ENCODE peak calls at places on chromosomes 13 and 19, in six cellular contexts. L, K, T, I, R and D are unnamed samples. For H3K4me1, the result is how much of the 10 kb centered on the place peaks cover.

GRCh38 chr13:94707400-94708021 is 4.8 kb downstream of the SOX21 start:
- DNase-seq in I (no peak), R (no peak), T (no peak), L (no peak), K (peak), D (no peak)

GRCh38 chr19:39223703-39224279 is 19.7 kb upstream of the SYCN start:
- DNase-seq in K (peak), L (no peak), I (peak), T (peak), R (peak), D (peak)

GRCh38 chr13:43204591-43204990 is 181.2 kb downstream of the DNAJC15 start:
- DNase-seq in K (no peak), L (no peak), R (no peak), T (peak), I (no peak), D (no peak)

GRCh38 chr13:93554514-93554913 is 327.9 kb downstream of the GPC6 start:
- DNase-seq in L (peak), I (no peak), T (no peak), R (no peak), K (peak), D (no peak)

GRCh38 chr19:7977723-7978040 is 27.8 kb downstream of the ELAVL1 start:
- DNase-seq in I (no peak), T (no peak), R (no peak), K (no peak), L (no peak), D (no peak)

GRCh38 chr13:79119578-79120107 is 286.4 kb downstream of the RBM26 start:
- DNase-seq in K (no peak), R (no peak), L (no peak), I (no peak), T (no peak), D (no peak)

GRCh38 chr19:3125900-3126524 is 9.8 kb upstream of the GNA15 start:
- DNase-seq in L (no peak), R (peak), I (peak), K (peak), T (peak), D (peak)

GRCh38 chr13:34678154-34678553 is 263.9 kb upstream of the NBEA start:
- DNase-seq in I (peak), T (peak), L (no peak), K (no peak), R (peak), D (peak)

GRCh38 chr13:59178344-59178743 is 985.4 kb downstream of the DIAPH3 start:
- DNase-seq in L (no peak), I (no peak), K (peak), T (peak), R (peak), D (peak)

GRCh38 chr13:71067164-71067815 is 799.7 kb downstream of the DACH1 start:
- DNase-seq in T (no peak), I (no peak), L (no peak), R (peak), K (peak), D (no peak)

GRCh38 chr13:44439615-44440014 is 66.0 kb downstream of the SERP2 start:
- DNase-seq in T (no peak), K (no peak), I (no peak), L (no peak), R (peak), D (no peak)

GRCh38 chr19:16184665-16185122 is 516 bp upstream of the FAM32A start:
- DNase-seq in T (no peak), K (no peak), R (no peak), I (no peak), L (no peak), D (no peak)

GRCh38 chr19:40163541-40164129 is 27.6 kb upstream of the MAP3K10 start:
- DNase-seq in R (no peak), L (no peak), K (no peak), I (no peak), T (no peak), D (no peak)

GRCh38 chr19:8412783-8413592 is at the start of gene MARCHF2:
- DNase-seq in K (peak), L (peak), I (peak), R (peak), T (peak), D (peak)

GRCh38 chr19:17829855-17830566 is 8.7 kb upstream of the INSL3 start:
- DNase-seq in I (peak), R (peak), T (peak), L (peak), K (peak), D (no peak)

GRCh38 chr13:100063333-100063732 is 25.6 kb upstream of the PCCA start:
- DNase-seq in T (no peak), R (peak), I (peak), K (no peak), L (no peak), D (peak)

GRCh38 chr19:40687525-40688016 is 2.9 kb downstream of the NUMBL start:
- DNase-seq in K (no peak), T (no peak), L (no peak), R (no peak), I (peak), D (peak)

GRCh38 chr19:49106648-49107135 is 7.5 kb upstream of the LIN7B start:
- DNase-seq in L (no peak), I (peak), K (peak), T (peak), R (peak), D (peak)

GRCh38 chr19:10720607-10721125 is 2.8 kb downstream of the DNM2 start:
- DNase-seq in K (no peak), T (no peak), I (no peak), L (no peak), R (no peak), D (no peak)
- H3K4me1 ChIP-seq in K (under half), T (under half), I (under half), L (under half), R (under half), D (under half)

GRCh38 chr13:52127783-52128702 is 830 bp downstream of the NEK5 start:
- DNase-seq in I (peak), L (peak), R (peak), K (peak), T (peak), D (peak)
- H3K9ac ChIP-seq in I (peak), L (no peak), R (peak), K (peak), T (peak), D (peak)

GRCh38 chr19:44720945-44721344 is 22.0 kb downstream of the CEACAM16 start:
- DNase-seq in R (no peak), T (no peak), K (no peak), I (no peak), L (no peak), D (no peak)
- H3K4me1 ChIP-seq in R (under half), T (under half), K (under half), I (under half), L (under half), D (under half)

GRCh38 chr13:98665638-98665995 is 86.9 kb downstream of the SLC15A1 start:
- DNase-seq in T (peak), L (no peak), K (no peak), I (no peak), R (no peak), D (no peak)

GRCh38 chr13:98664924-98665637 is 87.4 kb downstream of the SLC15A1 start:
- DNase-seq in K (no peak), R (no peak), T (peak), I (peak), L (no peak), D (no peak)

GRCh38 chr13:98664047-98664446 is 87.1 kb upstream of the STK24 start:
- DNase-seq in I (peak), T (peak), L (no peak), R (peak), K (peak), D (peak)

GRCh38 chr13:98664510-98664909 is 87.6 kb upstream of the STK24 start:
- DNase-seq in K (no peak), T (no peak), R (no peak), I (no peak), L (no peak), D (no peak)
- H3K9ac ChIP-seq in K (no peak), T (no peak), R (no peak), I (no peak), L (no peak), D (no peak)

DNA sequence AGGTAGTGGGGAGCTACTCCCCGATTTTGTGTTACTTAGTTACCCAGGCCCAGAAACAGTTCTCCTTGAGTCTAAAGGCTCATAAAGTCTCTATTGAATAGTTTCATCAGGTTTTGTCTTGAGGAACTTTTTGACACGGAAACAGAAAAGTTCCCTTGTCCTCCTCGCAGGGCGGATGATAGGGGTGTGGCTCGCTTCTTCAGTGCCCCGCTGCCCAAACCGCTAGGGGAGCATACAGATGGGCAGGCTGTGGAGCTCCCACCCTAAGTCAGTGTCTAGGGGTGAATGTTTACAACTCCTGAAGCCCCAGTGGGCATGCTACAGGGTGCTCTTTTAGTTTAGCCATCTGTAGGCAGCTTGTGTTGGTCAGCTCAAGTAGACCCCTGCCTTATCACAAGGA is 33.5 kb upstream of the SGCG start:
- DNase-seq in T (no peak), R (no peak), I (no peak), L (no peak), K (no peak), D (no peak)
- H3K4me1 ChIP-seq in T (under half), R (under half), I (under half), L (under half), K (under half), D (under half)

GRCh38 chr19:37936886-37937285 is 29.9 kb downstream of the SIPA1L3 start:
- DNase-seq in R (no peak), K (no peak), I (no peak), L (no peak), T (no peak), D (no peak)
- H3K9ac ChIP-seq in R (no peak), K (no peak), I (no peak), L (no peak), T (no peak), D (no peak)

DNA sequence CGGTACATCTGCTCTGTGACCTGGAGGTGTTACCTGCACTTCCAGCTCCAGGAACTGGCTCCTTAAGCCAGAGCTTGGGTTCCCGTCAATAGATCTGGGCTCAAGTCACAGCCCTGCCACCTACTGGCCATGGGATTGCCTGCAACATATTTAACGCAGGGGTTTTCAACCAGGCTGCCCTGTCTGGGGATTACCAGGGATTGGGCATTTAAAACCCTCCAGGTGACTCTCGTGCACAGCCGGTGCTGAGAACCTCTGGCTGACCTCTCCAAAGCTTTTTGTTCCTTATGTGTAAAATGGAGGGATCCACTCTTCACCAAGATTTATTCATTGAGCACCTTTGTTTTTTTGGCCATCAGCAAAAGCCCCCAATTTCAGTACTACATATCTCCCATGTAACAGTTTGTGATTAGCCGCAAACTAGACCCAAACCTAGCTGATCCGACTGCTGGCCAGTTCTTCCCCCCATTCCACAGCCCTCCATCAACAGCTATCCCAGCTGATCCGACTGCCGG is 76.6 kb upstream of the STK24 start:
- DNase-seq in L (peak), I (peak), K (peak), R (peak), T (peak), D (peak)
- H3K4me1 ChIP-seq in L (under half), I (under half), K (under half), R (under half), T (under half), D (under half)